ENCODE peak calls at places on chromosomes 6 and 20, in nine cellular contexts. One of them, this sample, is unnamed.

GRCh38 chr20:58008866-58009265 is 219.6 kb downstream of the ANKRD60 start:
- DNase-seq in SK-N-SH: no peak
- DNase-seq in K562: no peak
- DNase-seq in A549: no peak
- DNase-seq in HCT116: no peak
- DNase-seq in Panc1: no peak
- DNase-seq in GM12878: no peak
- DNase-seq in HL-60: no peak
- DNase-seq in HepG2: no peak
- DNase-seq in this sample: no peak

GRCh38 chr6:118873239-118873638 is 20.7 kb upstream of the ASF1A start:
- DNase-seq in SK-N-SH: no peak
- DNase-seq in K562: no peak
- DNase-seq in A549: no peak
- DNase-seq in HCT116: no peak
- DNase-seq in Panc1: no peak
- DNase-seq in GM12878: no peak
- DNase-seq in HL-60: no peak
- DNase-seq in HepG2: no peak
- DNase-seq in this sample: no peak

GRCh38 chr6:13924146-13924948 is 405 bp upstream of the RNF182 start:
- DNase-seq in SK-N-SH: peak
- DNase-seq in K562: peak
- DNase-seq in A549: peak
- DNase-seq in HCT116: no peak
- DNase-seq in Panc1: no peak
- DNase-seq in GM12878: no peak
- DNase-seq in HL-60: no peak
- DNase-seq in HepG2: no peak
- DNase-seq in this sample: peak

GRCh38 chr6:111478749-111479148 is 4.3 kb downstream of the REV3L start:
- DNase-seq in SK-N-SH: no peak
- DNase-seq in K562: no peak
- DNase-seq in A549: peak
- DNase-seq in HCT116: peak
- DNase-seq in Panc1: peak
- DNase-seq in GM12878: peak
- DNase-seq in HL-60: no peak
- DNase-seq in HepG2: peak
- DNase-seq in this sample: peak

GRCh38 chr6:43990275-43990626 is 137.0 kb downstream of the MRPL14 start:
- DNase-seq in SK-N-SH: no peak
- DNase-seq in K562: no peak
- DNase-seq in A549: no peak
- DNase-seq in HCT116: no peak
- DNase-seq in Panc1: no peak
- DNase-seq in GM12878: no peak
- DNase-seq in HL-60: no peak
- DNase-seq in HepG2: no peak
- DNase-seq in this sample: no peak

GRCh38 chr20:19079536-19080299 is 132.7 kb upstream of the SLC24A3 start:
- DNase-seq in SK-N-SH: no peak
- DNase-seq in K562: no peak
- DNase-seq in A549: no peak
- DNase-seq in HCT116: no peak
- DNase-seq in Panc1: no peak
- DNase-seq in GM12878: no peak
- DNase-seq in HL-60: no peak
- DNase-seq in HepG2: no peak
- DNase-seq in this sample: no peak

GRCh38 chr20:59571151-59571550 is 33.2 kb upstream of the PHACTR3 start:
- DNase-seq in SK-N-SH: no peak
- DNase-seq in K562: no peak
- DNase-seq in A549: no peak
- DNase-seq in HCT116: no peak
- DNase-seq in Panc1: no peak
- DNase-seq in GM12878: no peak
- DNase-seq in HL-60: no peak
- DNase-seq in HepG2: no peak
- DNase-seq in this sample: no peak

GRCh38 chr20:41149679-41150131 is 12.4 kb downstream of the PLCG1 start:
- DNase-seq in SK-N-SH: no peak
- DNase-seq in K562: peak
- DNase-seq in A549: peak
- DNase-seq in HCT116: peak
- DNase-seq in Panc1: no peak
- DNase-seq in GM12878: no peak
- DNase-seq in HL-60: no peak
- DNase-seq in HepG2: peak
- DNase-seq in this sample: no peak

GRCh38 chr20:47318596-47319516 is 37.6 kb downstream of the ZMYND8 start:
- DNase-seq in SK-N-SH: peak
- DNase-seq in K562: peak
- DNase-seq in A549: peak
- DNase-seq in HCT116: no peak
- DNase-seq in Panc1: no peak
- DNase-seq in GM12878: no peak
- DNase-seq in HL-60: peak
- DNase-seq in HepG2: peak
- DNase-seq in this sample: peak

GRCh38 chr20:37816726-37817125 is 86.2 kb upstream of the VSTM2L start:
- DNase-seq in SK-N-SH: peak
- DNase-seq in K562: no peak
- DNase-seq in A549: no peak
- DNase-seq in HCT116: no peak
- DNase-seq in Panc1: no peak
- DNase-seq in GM12878: no peak
- DNase-seq in HL-60: no peak
- DNase-seq in HepG2: no peak
- DNase-seq in this sample: no peak

GRCh38 chr20:53003420-53003819 is 31.3 kb downstream of the TSHZ2 start:
- DNase-seq in SK-N-SH: no peak
- DNase-seq in K562: no peak
- DNase-seq in A549: no peak
- DNase-seq in HCT116: no peak
- DNase-seq in Panc1: no peak
- DNase-seq in GM12878: no peak
- DNase-seq in HL-60: no peak
- DNase-seq in HepG2: no peak
- DNase-seq in this sample: no peak

GRCh38 chr20:61731363-61732181 is 334.1 kb downstream of the TAF4 start:
- DNase-seq in SK-N-SH: no peak
- DNase-seq in K562: no peak
- DNase-seq in A549: peak
- DNase-seq in HCT116: no peak
- DNase-seq in Panc1: no peak
- DNase-seq in GM12878: no peak
- DNase-seq in HL-60: no peak
- DNase-seq in HepG2: no peak
- DNase-seq in this sample: no peak

GRCh38 chr6:125002090-125002741 is 40.0 kb downstream of the RNF217 start:
- DNase-seq in SK-N-SH: no peak
- DNase-seq in K562: no peak
- DNase-seq in A549: no peak
- DNase-seq in HCT116: no peak
- DNase-seq in Panc1: no peak
- DNase-seq in GM12878: no peak
- DNase-seq in HL-60: no peak
- DNase-seq in HepG2: no peak
- DNase-seq in this sample: peak

GRCh38 chr20:6501061-6501460 is 266.4 kb upstream of the BMP2 start:
- DNase-seq in SK-N-SH: no peak
- DNase-seq in K562: no peak
- DNase-seq in A549: peak
- DNase-seq in HCT116: no peak
- DNase-seq in Panc1: no peak
- DNase-seq in GM12878: no peak
- DNase-seq in HL-60: no peak
- DNase-seq in HepG2: peak
- DNase-seq in this sample: no peak

GRCh38 chr20:57076202-57076651 is 190.2 kb downstream of the BMP7 start:
- DNase-seq in SK-N-SH: no peak
- DNase-seq in K562: no peak
- DNase-seq in A549: peak
- DNase-seq in HCT116: no peak
- DNase-seq in Panc1: no peak
- DNase-seq in GM12878: no peak
- DNase-seq in HL-60: no peak
- DNase-seq in HepG2: peak
- DNase-seq in this sample: no peak

DNA sequence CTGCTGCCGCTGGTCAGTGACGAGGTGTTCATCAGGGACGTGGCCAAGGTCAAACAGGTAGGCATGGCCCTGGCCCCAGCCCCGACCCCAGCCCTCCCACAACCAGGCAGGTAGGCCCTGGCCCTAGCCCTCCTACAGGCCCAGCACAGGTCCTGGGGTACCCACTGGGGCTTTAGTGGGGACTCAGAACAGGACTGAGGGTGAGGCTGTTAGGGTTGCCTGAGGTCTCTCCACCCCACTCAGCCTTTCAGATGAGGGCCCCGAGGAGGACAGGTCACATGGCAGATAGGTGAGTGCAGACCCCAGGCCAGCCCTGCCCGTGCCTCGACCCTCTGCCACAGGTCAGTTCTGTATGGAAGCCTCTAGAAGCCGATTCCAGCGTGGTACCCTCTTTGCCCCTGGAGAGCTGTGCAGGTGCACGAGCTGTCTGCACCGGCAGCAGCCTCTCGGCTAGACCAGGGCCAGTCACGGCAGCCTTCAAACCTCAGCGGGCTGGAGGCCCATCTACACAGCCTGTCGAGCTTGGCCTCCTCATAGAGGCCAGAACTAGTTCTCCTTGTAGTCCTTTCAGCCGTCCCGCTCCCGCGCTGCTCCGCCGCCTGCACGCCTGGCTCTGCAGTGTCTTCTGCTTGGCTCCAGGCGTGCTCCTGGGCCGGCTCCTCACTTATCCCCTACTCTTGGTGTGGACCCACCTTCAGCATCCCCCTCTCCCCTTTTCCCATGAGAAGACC is 35.5 kb downstream of the PYGB start:
- DNase-seq in SK-N-SH: no peak
- DNase-seq in K562: no peak
- DNase-seq in A549: no peak
- DNase-seq in HCT116: no peak
- DNase-seq in Panc1: no peak
- DNase-seq in GM12878: no peak
- DNase-seq in HL-60: no peak
- DNase-seq in HepG2: no peak
- DNase-seq in this sample: no peak
- TF ChIP-seq REST in SK-N-SH: no peak
- TF ChIP-seq REST in K562: no peak
- TF ChIP-seq REST in A549: no peak
- TF ChIP-seq REST in HCT116: no peak
- TF ChIP-seq REST in Panc1: no peak
- TF ChIP-seq REST in GM12878: no peak
- TF ChIP-seq REST in HL-60: no peak
- TF ChIP-seq REST in HepG2: no peak
- TF ChIP-seq REST in this sample: no peak

DNA sequence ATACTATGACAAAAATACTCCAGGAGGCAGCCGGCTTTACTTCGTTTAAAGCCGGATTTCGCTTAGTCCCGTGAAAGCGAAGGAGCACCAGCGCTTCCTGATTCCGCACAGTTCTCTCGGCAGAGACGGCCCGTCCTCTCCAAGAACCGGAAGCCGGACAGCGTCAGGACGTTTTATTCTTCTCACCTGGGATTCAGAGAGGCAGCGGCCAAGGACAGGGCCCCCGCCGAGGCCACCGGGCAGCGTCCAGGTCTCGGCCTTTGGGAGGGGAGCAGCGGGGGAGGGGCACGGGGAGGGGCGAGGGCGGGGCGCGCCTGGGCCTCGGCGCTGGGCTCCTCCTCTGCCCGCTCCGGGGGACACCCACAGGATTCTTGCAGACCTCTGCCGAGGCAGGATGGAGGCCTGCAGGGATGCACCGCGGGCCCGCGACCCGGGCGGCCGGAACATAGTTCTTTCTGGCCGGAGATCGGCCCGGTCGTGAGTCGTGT is 2.8 kb upstream of the DIDO1 start:
- DNase-seq in SK-N-SH: no peak
- DNase-seq in K562: peak
- DNase-seq in A549: no peak
- DNase-seq in HCT116: no peak
- DNase-seq in Panc1: no peak
- DNase-seq in GM12878: no peak
- DNase-seq in HL-60: no peak
- DNase-seq in HepG2: peak
- DNase-seq in this sample: peak
- TF ChIP-seq REST in SK-N-SH: no peak
- TF ChIP-seq REST in K562: no peak
- TF ChIP-seq REST in A549: no peak
- TF ChIP-seq REST in HCT116: no peak
- TF ChIP-seq REST in Panc1: no peak
- TF ChIP-seq REST in GM12878: no peak
- TF ChIP-seq REST in HL-60: no peak
- TF ChIP-seq REST in HepG2: no peak
- TF ChIP-seq REST in this sample: no peak

DNA sequence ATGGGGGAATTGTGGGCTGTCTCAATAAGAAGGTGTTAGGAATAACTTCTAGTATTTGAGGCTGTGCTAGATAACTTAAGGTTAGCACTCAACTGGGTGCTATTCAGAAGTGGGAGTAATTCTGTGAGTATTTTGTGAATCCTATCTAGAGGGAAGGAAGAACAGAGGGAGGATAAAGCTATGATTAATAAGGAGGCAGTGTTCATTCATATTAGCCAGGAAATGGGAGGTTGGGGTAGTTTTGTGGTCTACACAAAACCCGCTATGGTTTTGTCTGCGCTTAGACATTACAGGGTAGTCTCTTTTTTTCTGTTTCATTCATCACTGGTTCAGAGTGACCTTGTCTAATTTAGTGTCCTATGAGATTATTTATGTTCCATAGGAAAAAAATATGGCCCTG is 341.0 kb downstream of the ARHGAP18 start:
- DNase-seq in SK-N-SH: no peak
- DNase-seq in K562: no peak
- DNase-seq in A549: no peak
- DNase-seq in HCT116: no peak
- DNase-seq in Panc1: no peak
- DNase-seq in GM12878: no peak
- DNase-seq in HL-60: no peak
- DNase-seq in HepG2: no peak
- DNase-seq in this sample: no peak
- TF ChIP-seq REST in SK-N-SH: no peak
- TF ChIP-seq REST in K562: no peak
- TF ChIP-seq REST in A549: no peak
- TF ChIP-seq REST in HCT116: no peak
- TF ChIP-seq REST in Panc1: no peak
- TF ChIP-seq REST in GM12878: no peak
- TF ChIP-seq REST in HL-60: no peak
- TF ChIP-seq REST in HepG2: no peak
- TF ChIP-seq REST in this sample: no peak

DNA sequence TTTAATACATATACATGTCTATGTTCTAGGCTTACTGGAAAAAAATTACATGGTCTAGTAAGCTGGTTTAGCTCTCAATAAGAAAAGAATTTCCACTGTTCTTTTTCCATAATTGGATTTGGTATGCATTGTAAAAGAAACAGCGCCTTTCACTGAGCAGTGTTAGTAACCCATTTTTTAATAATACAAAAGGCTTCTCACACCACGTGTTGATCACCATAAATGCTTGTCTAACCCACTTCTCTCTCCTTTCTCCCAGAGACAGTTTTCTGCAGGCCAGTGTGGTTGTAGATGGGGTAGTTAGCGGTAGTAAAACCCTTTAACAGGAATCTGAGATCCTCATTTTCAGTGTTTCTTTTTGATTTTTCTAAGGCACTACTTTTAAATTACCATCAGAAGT is 348.7 kb upstream of the MANEA start:
- DNase-seq in SK-N-SH: no peak
- DNase-seq in K562: no peak
- DNase-seq in A549: no peak
- DNase-seq in HCT116: no peak
- DNase-seq in Panc1: no peak
- DNase-seq in GM12878: no peak
- DNase-seq in HL-60: no peak
- DNase-seq in HepG2: no peak
- DNase-seq in this sample: no peak
- TF ChIP-seq REST in SK-N-SH: no peak
- TF ChIP-seq REST in K562: no peak
- TF ChIP-seq REST in A549: no peak
- TF ChIP-seq REST in HCT116: no peak
- TF ChIP-seq REST in Panc1: no peak
- TF ChIP-seq REST in GM12878: no peak
- TF ChIP-seq REST in HL-60: no peak
- TF ChIP-seq REST in HepG2: no peak
- TF ChIP-seq REST in this sample: no peak

This sample was measured in GM23338.